ENCODE peak calls at places on chromosome 5, in four cellular contexts. One of them, this sample, is unnamed. For H3K4me1 and H3K9me3, the result is how much of the 10 kb centered on the place peaks cover.

GRCh38 chr5:139653616-139654015 is 5.5 kb downstream of the CXXC5 start:
- DNase-seq in heart left ventricle: no peak
- DNase-seq in psoas muscle: no peak
- DNase-seq in lower lobe of right lung: no peak
- DNase-seq in this sample: no peak

GRCh38 chr5:91049800-91050199 is 333.3 kb downstream of the ARRDC3 start:
- DNase-seq in heart left ventricle: no peak
- DNase-seq in psoas muscle: no peak
- DNase-seq in lower lobe of right lung: no peak
- DNase-seq in this sample: no peak

GRCh38 chr5:61298580-61298979 is 33.5 kb upstream of the ZSWIM6 start:
- DNase-seq in heart left ventricle: no peak
- DNase-seq in psoas muscle: no peak
- DNase-seq in lower lobe of right lung: no peak
- DNase-seq in this sample: no peak

GRCh38 chr5:128579111-128579510 is 41.1 kb upstream of the FBN2 start:
- DNase-seq in heart left ventricle: no peak
- DNase-seq in psoas muscle: no peak
- DNase-seq in lower lobe of right lung: no peak
- DNase-seq in this sample: no peak

GRCh38 chr5:132466453-132467291 is 23.9 kb downstream of the IRF1 start:
- DNase-seq in heart left ventricle: no peak
- DNase-seq in psoas muscle: peak
- DNase-seq in lower lobe of right lung: peak
- DNase-seq in this sample: peak

GRCh38 chr5:2686725-2687124 is 64.8 kb downstream of the IRX2 start:
- DNase-seq in heart left ventricle: no peak
- DNase-seq in psoas muscle: no peak
- DNase-seq in lower lobe of right lung: no peak
- DNase-seq in this sample: no peak

GRCh38 chr5:170640731-170641588 is 137.1 kb downstream of the KCNIP1 start:
- DNase-seq in heart left ventricle: no peak
- DNase-seq in psoas muscle: no peak
- DNase-seq in lower lobe of right lung: no peak
- DNase-seq in this sample: no peak

GRCh38 chr5:62149894-62150293 is 156.1 kb upstream of the KIF2A start:
- DNase-seq in heart left ventricle: no peak
- DNase-seq in psoas muscle: no peak
- DNase-seq in lower lobe of right lung: no peak
- DNase-seq in this sample: no peak

GRCh38 chr5:56637321-56637920 is 177.9 kb upstream of the MAP3K1 start:
- DNase-seq in heart left ventricle: no peak
- DNase-seq in psoas muscle: no peak
- DNase-seq in lower lobe of right lung: no peak
- DNase-seq in this sample: no peak

GRCh38 chr5:165779505-165779904 is 2274.1 kb downstream of the MAT2B start:
- DNase-seq in heart left ventricle: no peak
- DNase-seq in psoas muscle: no peak
- DNase-seq in lower lobe of right lung: no peak
- DNase-seq in this sample: no peak

GRCh38 chr5:124444147-124444775 is 302.2 kb downstream of the ZNF608 start:
- DNase-seq in heart left ventricle: peak
- DNase-seq in psoas muscle: no peak
- DNase-seq in lower lobe of right lung: no peak
- DNase-seq in this sample: no peak

GRCh38 chr5:76425940-76426339 is 22.9 kb downstream of the IQGAP2 start:
- DNase-seq in heart left ventricle: no peak
- DNase-seq in psoas muscle: no peak
- DNase-seq in lower lobe of right lung: no peak
- DNase-seq in this sample: no peak

GRCh38 chr5:36041537-36041845 is 25.2 kb downstream of the UGT3A2 start:
- DNase-seq in heart left ventricle: no peak
- DNase-seq in psoas muscle: no peak
- DNase-seq in lower lobe of right lung: no peak
- DNase-seq in this sample: no peak

GRCh38 chr5:129460121-129460950 is at the start of gene ADAMTS19:
- DNase-seq in heart left ventricle: no peak
- DNase-seq in psoas muscle: no peak
- DNase-seq in lower lobe of right lung: no peak
- DNase-seq in this sample: peak

GRCh38 chr5:145536133-145536532 is 299.0 kb downstream of the PRELID2 start:
- DNase-seq in heart left ventricle: no peak
- DNase-seq in psoas muscle: no peak
- DNase-seq in lower lobe of right lung: no peak
- DNase-seq in this sample: no peak

GRCh38 chr5:168481330-168481788 is 4.9 kb upstream of the RARS1 start:
- DNase-seq in heart left ventricle: no peak
- DNase-seq in psoas muscle: no peak
- DNase-seq in lower lobe of right lung: no peak
- DNase-seq in this sample: no peak

GRCh38 chr5:175789670-175790069 is 81.7 kb upstream of the CPLX2 start:
- DNase-seq in heart left ventricle: no peak
- DNase-seq in psoas muscle: no peak
- DNase-seq in lower lobe of right lung: no peak
- DNase-seq in this sample: no peak

GRCh38 chr5:148805323-148806290 is 20.8 kb upstream of the ADRB2 start:
- DNase-seq in heart left ventricle: peak
- DNase-seq in psoas muscle: peak
- DNase-seq in lower lobe of right lung: peak
- DNase-seq in this sample: no peak

GRCh38 chr5:90134892-90135291 is 274.7 kb downstream of the CETN3 start:
- DNase-seq in heart left ventricle: peak
- DNase-seq in psoas muscle: peak
- DNase-seq in lower lobe of right lung: peak
- DNase-seq in this sample: peak

GRCh38 chr5:15334551-15335302 is 165.3 kb upstream of the FBXL7 start:
- DNase-seq in heart left ventricle: no peak
- DNase-seq in psoas muscle: no peak
- DNase-seq in lower lobe of right lung: peak
- DNase-seq in this sample: no peak

GRCh38 chr5:93831449-93831848 is 90.0 kb upstream of the POU5F2 start:
- DNase-seq in heart left ventricle: no peak
- DNase-seq in psoas muscle: no peak
- DNase-seq in lower lobe of right lung: no peak
- DNase-seq in this sample: no peak

DNA sequence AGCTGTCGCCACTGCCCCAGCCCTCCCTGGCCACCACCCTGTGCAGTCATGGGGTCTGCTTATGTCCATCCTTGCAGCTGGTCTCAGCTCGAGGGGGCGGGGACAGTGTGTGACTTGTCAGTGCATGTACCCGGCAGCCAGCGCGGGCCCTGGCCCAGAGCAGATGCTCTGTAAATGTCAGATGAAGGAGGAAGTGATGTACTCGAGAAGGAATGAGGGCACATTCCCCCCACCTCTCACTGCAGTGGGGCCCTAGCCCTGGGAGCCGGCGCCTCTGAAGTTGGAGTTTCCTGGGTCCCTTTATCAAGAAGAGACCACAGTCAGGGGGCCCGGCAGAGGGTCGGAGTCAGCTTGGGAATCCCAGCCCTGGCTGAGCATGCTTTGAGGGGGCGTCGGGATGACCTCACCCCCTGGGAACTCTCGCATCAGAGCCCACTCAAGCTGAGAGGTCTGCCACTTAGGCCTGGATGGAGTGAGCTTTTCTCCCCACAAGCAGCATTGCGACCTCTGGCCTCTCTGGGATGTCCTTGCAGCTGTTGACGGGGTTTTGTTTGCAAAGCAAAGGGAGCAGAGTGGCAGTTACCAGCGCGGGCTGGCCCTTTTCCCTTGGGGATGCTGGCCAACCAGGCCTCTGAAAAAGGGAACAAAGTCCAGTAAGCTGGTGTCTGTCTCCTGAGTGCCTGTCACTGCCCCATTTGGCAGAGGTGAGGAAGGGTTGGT is 19.0 kb downstream of the NEURL1B start:
- DNase-seq in heart left ventricle: peak
- DNase-seq in psoas muscle: peak
- DNase-seq in lower lobe of right lung: peak
- DNase-seq in this sample: peak
- H3K4me1 ChIP-seq in heart left ventricle: half or more
- H3K4me1 ChIP-seq in psoas muscle: under half
- H3K4me1 ChIP-seq in lower lobe of right lung: half or more
- H3K4me1 ChIP-seq in this sample: under half

GRCh38 chr5:100854594-100854993 is 48.5 kb downstream of the ST8SIA4 start:
- DNase-seq in heart left ventricle: no peak
- DNase-seq in psoas muscle: no peak
- DNase-seq in lower lobe of right lung: no peak
- DNase-seq in this sample: no peak

GRCh38 chr5:100855295-100855694 is 47.8 kb downstream of the ST8SIA4 start:
- DNase-seq in heart left ventricle: no peak
- DNase-seq in psoas muscle: no peak
- DNase-seq in lower lobe of right lung: no peak
- DNase-seq in this sample: no peak

GRCh38 chr5:100856462-100856861 is 46.6 kb downstream of the ST8SIA4 start:
- DNase-seq in heart left ventricle: no peak
- DNase-seq in psoas muscle: no peak
- DNase-seq in lower lobe of right lung: no peak
- DNase-seq in this sample: no peak

GRCh38 chr5:100853582-100853981 is 49.5 kb downstream of the ST8SIA4 start:
- DNase-seq in heart left ventricle: no peak
- DNase-seq in psoas muscle: no peak
- DNase-seq in lower lobe of right lung: no peak
- DNase-seq in this sample: no peak

GRCh38 chr5:100855940-100856339 is 47.1 kb downstream of the ST8SIA4 start:
- DNase-seq in heart left ventricle: no peak
- DNase-seq in psoas muscle: no peak
- DNase-seq in lower lobe of right lung: no peak
- DNase-seq in this sample: no peak
- H3K4me3 ChIP-seq in heart left ventricle: no peak
- H3K4me3 ChIP-seq in psoas muscle: no peak
- H3K4me3 ChIP-seq in lower lobe of right lung: no peak
- H3K4me3 ChIP-seq in this sample: no peak

GRCh38 chr5:4101189-4101588 is 505.6 kb downstream of the IRX1 start:
- DNase-seq in heart left ventricle: no peak
- DNase-seq in psoas muscle: no peak
- DNase-seq in lower lobe of right lung: no peak
- DNase-seq in this sample: no peak
- H3K9me3 ChIP-seq in heart left ventricle: under half
- H3K9me3 ChIP-seq in psoas muscle: under half
- H3K9me3 ChIP-seq in lower lobe of right lung: under half
- H3K9me3 ChIP-seq in this sample: under half

GRCh38 chr5:80177236-80177635 is 78.6 kb downstream of the SERINC5 start:
- DNase-seq in heart left ventricle: no peak
- DNase-seq in psoas muscle: no peak
- DNase-seq in lower lobe of right lung: no peak
- DNase-seq in this sample: no peak
- H3K4me1 ChIP-seq in heart left ventricle: under half
- H3K4me1 ChIP-seq in psoas muscle: under half
- H3K4me1 ChIP-seq in lower lobe of right lung: under half
- H3K4me1 ChIP-seq in this sample: under half

GRCh38 chr5:88141695-88141979 is 127.0 kb downstream of the TMEM161B start:
- DNase-seq in heart left ventricle: no peak
- DNase-seq in psoas muscle: no peak
- DNase-seq in lower lobe of right lung: no peak
- DNase-seq in this sample: no peak
- H3K4me3 ChIP-seq in heart left ventricle: peak
- H3K4me3 ChIP-seq in psoas muscle: peak
- H3K4me3 ChIP-seq in lower lobe of right lung: peak
- H3K4me3 ChIP-seq in this sample: no peak

DNA sequence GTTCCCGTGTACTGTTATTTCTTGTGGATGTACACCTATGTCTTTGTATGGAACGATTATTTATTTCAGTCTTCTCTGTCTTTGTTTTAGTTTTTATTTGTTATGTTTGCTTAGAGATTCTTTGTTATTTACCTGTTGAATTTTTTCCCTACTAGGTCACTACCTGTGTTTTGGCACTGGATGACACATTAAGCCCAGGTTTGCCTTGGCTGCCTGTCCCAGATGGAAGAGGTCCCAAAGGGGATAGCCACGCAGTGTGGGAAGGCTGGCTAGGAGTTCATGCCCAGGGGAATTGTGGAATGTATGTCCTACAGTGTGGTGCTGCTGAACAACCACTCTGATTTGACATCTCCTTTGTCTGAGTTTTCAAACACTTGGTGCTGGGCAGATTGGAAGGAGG is 15.6 kb upstream of the SLC36A2 start:
- DNase-seq in heart left ventricle: no peak
- DNase-seq in psoas muscle: no peak
- DNase-seq in lower lobe of right lung: no peak
- DNase-seq in this sample: no peak
- H3K9me3 ChIP-seq in heart left ventricle: under half
- H3K9me3 ChIP-seq in psoas muscle: under half
- H3K9me3 ChIP-seq in lower lobe of right lung: under half
- H3K9me3 ChIP-seq in this sample: under half